ENCODE peak calls at places on chromosome 10, in ten cellular contexts. L is GM23338, S is Panc1, W is heart left ventricle, K is endodermal cell, Q is colonic mucosa, R is hepatocyte, T is uterus, B is endothelial cell of umbilical vein, M is OCI-LY7. J is an unnamed sample. For H3K4me1 and H3K36me3, the result is how much of the 10 kb centered on the place peaks cover.

GRCh38 chr10:132592790-132593788 is 55.5 kb downstream of the INPP5A start:
- DNase-seq in Q (peak), W (no peak), M (peak), B (peak), T (no peak), R (no peak), S (no peak), L (no peak), K (no peak), J (no peak)

GRCh38 chr10:66695046-66695445 is 230.8 kb upstream of the LRRTM3 start:
- DNase-seq in B (no peak), Q (no peak), M (no peak), W (no peak), S (no peak), R (no peak), L (no peak), T (no peak), K (no peak), J (no peak)

GRCh38 chr10:132390455-132391371 is 6.3 kb upstream of the PWWP2B start:
- DNase-seq in K (no peak), T (peak), S (no peak), B (no peak), L (no peak), M (no peak), W (no peak), R (no peak), Q (no peak), J (no peak)

GRCh38 chr10:5665380-5666323 is 743 bp downstream of the ASB13 start:
- DNase-seq in L (peak), W (no peak), B (peak), T (no peak), Q (peak), S (no peak), M (peak), R (peak), K (no peak), J (peak)

GRCh38 chr10:62911210-62911963 is 95.2 kb upstream of the EGR2 start:
- DNase-seq in R (no peak), L (peak), W (no peak), M (no peak), Q (no peak), T (no peak), B (no peak), S (no peak), K (peak), J (no peak)

GRCh38 chr10:9035355-9035754 is 980.9 kb downstream of the GATA3 start:
- DNase-seq in W (no peak), Q (no peak), L (no peak), M (no peak), S (no peak), T (no peak), K (no peak), B (no peak), R (no peak), J (no peak)

GRCh38 chr10:70145666-70146488 is 623 bp downstream of the TYSND1 start:
- DNase-seq in Q (peak), S (no peak), L (peak), W (peak), B (peak), T (peak), K (peak), M (peak), R (peak), J (peak)

GRCh38 chr10:77925795-77926565 is 575 bp downstream of the DLG5 start:
- DNase-seq in T (peak), W (peak), M (no peak), S (no peak), L (peak), Q (peak), R (peak), K (peak), B (peak), J (peak)

GRCh38 chr10:119335671-119336353 is 128.4 kb downstream of the GRK5 start:
- DNase-seq in L (no peak), K (no peak), M (no peak), T (no peak), Q (no peak), S (no peak), W (no peak), R (no peak), B (peak), J (peak)

GRCh38 chr10:58642283-58642682 is 129.6 kb downstream of the BICC1 start:
- DNase-seq in T (no peak), S (no peak), W (no peak), L (no peak), M (no peak), R (no peak), K (no peak), B (no peak), Q (no peak), J (no peak)

GRCh38 chr10:78502208-78502943 is 468.7 kb downstream of the RPS24 start:
- DNase-seq in L (no peak), W (no peak), B (peak), R (no peak), M (no peak), T (no peak), S (no peak), K (peak), Q (no peak), J (no peak)

GRCh38 chr10:18261660-18262292 is 121.6 kb downstream of the CACNB2 start:
- DNase-seq in K (no peak), L (no peak), S (no peak), W (no peak), B (no peak), R (no peak), Q (no peak), M (no peak), T (no peak), J (no peak)

GRCh38 chr10:25778646-25779045 is 155.4 kb upstream of the MYO3A start:
- DNase-seq in Q (no peak), R (no peak), K (no peak), T (no peak), W (no peak), L (no peak), M (no peak), B (no peak), S (no peak), J (no peak)

GRCh38 chr10:121772890-121773289 is 154.9 kb downstream of the ATE1 start:
- DNase-seq in R (peak), T (no peak), M (no peak), Q (no peak), S (no peak), B (no peak), L (peak), W (no peak), K (no peak), J (no peak)

GRCh38 chr10:100977436-100977835 is 8.1 kb downstream of the SEMA4G start:
- DNase-seq in K (no peak), S (no peak), B (no peak), M (no peak), L (no peak), R (no peak), W (no peak), T (no peak), Q (no peak), J (no peak)

GRCh38 chr10:7410306-7410799 is 481 bp downstream of the SFMBT2 start:
- DNase-seq in K (peak), S (no peak), Q (peak), M (peak), W (peak), R (peak), T (no peak), L (peak), B (no peak), J (peak)

GRCh38 chr10:81600185-81600584 is 274.8 kb upstream of the NRG3 start:
- DNase-seq in T (no peak), B (peak), M (no peak), W (no peak), K (no peak), Q (no peak), S (peak), R (no peak), L (no peak), J (no peak)

GRCh38 chr10:118930614-118931013 is 98.9 kb upstream of the NANOS1 start:
- DNase-seq in S (no peak), M (no peak), B (no peak), Q (no peak), L (no peak), K (no peak), R (no peak), W (no peak), T (no peak), J (no peak)

GRCh38 chr10:63114031-63114814 is 18.9 kb upstream of the NRBF2 start:
- DNase-seq in W (peak), B (no peak), L (no peak), M (no peak), S (no peak), R (peak), Q (peak), K (no peak), T (peak), J (peak)

GRCh38 chr10:6050801-6051445 is 11.2 kb downstream of the IL2RA start:
- DNase-seq in L (peak), R (peak), Q (peak), B (no peak), M (peak), W (peak), S (peak), T (peak), K (peak), J (peak)

GRCh38 chr10:123129553-123130271 is 6.1 kb upstream of the HMX3 start:
- DNase-seq in R (no peak), K (no peak), S (no peak), B (no peak), W (no peak), L (no peak), M (no peak), Q (no peak), T (no peak), J (no peak)

GRCh38 chr10:60155945-60156683 is 233.6 kb downstream of the ANK3 start:
- DNase-seq in W (peak), K (no peak), R (no peak), Q (no peak), B (no peak), S (no peak), L (no peak), M (no peak), T (no peak), J (no peak)

GRCh38 chr10:100730739-100731602 is 14.4 kb upstream of the PAX2 start:
- DNase-seq in B (no peak), L (peak), T (no peak), R (peak), M (no peak), K (peak), S (no peak), W (no peak), Q (peak), J (no peak)

GRCh38 chr10:101559596-101560292 is 28.3 kb downstream of the POLL start:
- DNase-seq in L (no peak), M (no peak), R (no peak), S (no peak), Q (no peak), B (no peak), T (no peak), W (peak), K (no peak), J (no peak)

DNA sequence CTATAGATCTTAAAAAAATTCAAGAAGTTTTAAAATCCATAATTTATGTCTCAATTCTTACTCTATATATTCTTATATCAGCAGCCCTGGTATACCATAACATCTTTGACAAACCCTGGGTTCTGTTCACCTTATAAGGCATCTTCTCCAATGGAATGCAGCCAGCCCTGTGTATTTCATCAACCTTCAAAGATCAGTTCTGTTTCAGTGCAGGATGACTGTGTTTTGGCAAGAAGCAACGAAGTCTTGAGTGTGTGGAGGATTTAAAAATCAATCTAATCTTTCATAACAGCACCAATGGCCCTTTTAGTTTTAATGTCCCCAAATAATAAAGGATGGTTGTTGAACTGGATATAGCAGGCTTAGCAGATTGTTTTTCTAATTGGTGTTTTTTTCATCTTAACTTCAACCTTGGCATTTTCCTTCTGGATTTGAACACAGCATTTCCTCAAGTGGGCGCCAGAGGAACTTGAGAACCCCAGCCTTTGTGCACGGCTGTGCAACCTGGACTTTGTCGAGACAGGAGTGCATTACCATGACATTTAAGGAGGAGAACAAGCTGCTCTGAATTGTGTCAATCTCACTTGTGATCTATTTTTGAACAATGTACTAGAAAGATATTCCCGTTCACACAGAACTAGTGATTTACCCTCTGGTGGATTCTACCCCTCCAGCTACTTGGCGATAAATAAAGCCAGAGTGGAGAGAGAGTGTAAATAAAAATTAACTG is 313.3 kb upstream of the AKR1E2 start:
- DNase-seq in Q (peak), T (peak), B (peak), M (peak), S (no peak), W (peak), L (peak), R (peak), K (no peak), J (peak)
- TF ChIP-seq CTCF in Q (peak), T (peak), B (peak), M (peak), S (peak), W (peak), L (peak), R (peak), K (peak), J (peak)

GRCh38 chr10:80185522-80186299 is 19.6 kb downstream of the ANXA11 start:
- DNase-seq in B (no peak), R (no peak), M (no peak), Q (no peak), W (no peak), T (no peak), K (no peak), S (no peak), L (no peak), J (no peak)

GRCh38 chr10:80184291-80184690 is 21.0 kb downstream of the ANXA11 start:
- DNase-seq in M (no peak), R (no peak), W (no peak), K (no peak), L (no peak), Q (no peak), B (no peak), T (no peak), S (no peak), J (no peak)

GRCh38 chr10:80187060-80187459 is 18.3 kb downstream of the ANXA11 start:
- DNase-seq in K (no peak), M (no peak), Q (peak), T (no peak), S (no peak), W (no peak), R (no peak), L (no peak), B (no peak), J (no peak)

GRCh38 chr10:80187465-80188409 is 17.6 kb downstream of the ANXA11 start:
- DNase-seq in L (no peak), S (no peak), M (peak), K (no peak), W (no peak), R (no peak), T (no peak), B (no peak), Q (peak), J (no peak)

GRCh38 chr10:80186364-80187012 is 18.8 kb downstream of the ANXA11 start:
- DNase-seq in L (no peak), R (no peak), B (no peak), Q (no peak), M (peak), W (peak), K (no peak), S (no peak), T (no peak), J (peak)
- H3K4me1 ChIP-seq in L (under half), R (under half), B (under half), Q (under half), M (half or more), W (half or more), K (under half), S (under half), T (under half), J (under half)

DNA sequence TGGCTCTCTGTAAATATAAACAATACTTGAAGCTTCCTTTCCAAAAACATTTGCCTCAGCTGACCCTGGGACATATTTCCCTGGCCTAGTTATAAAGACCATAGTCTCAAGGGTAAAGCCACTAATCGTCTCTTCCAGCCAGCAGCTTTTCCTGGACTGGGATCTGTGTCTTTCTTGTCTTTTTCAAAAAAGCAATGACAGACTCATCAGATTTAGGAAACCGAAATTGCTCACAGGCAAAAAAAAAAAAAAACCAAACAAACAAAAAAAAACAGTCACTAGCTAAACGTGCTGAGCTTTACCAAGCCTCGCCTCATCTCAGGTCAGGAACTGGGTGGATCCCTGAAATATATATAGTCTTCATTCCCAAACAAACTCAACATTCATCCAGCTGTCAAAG is 23.5 kb downstream of the STN1 start:
- DNase-seq in S (no peak), K (no peak), R (no peak), Q (peak), W (peak), T (no peak), M (no peak), L (no peak), B (peak), J (no peak)
- H3K36me3 ChIP-seq in S (under half), K (under half), R (under half), Q (under half), W (under half), T (under half), M (under half), L (under half), B (under half), J (under half)

DNA sequence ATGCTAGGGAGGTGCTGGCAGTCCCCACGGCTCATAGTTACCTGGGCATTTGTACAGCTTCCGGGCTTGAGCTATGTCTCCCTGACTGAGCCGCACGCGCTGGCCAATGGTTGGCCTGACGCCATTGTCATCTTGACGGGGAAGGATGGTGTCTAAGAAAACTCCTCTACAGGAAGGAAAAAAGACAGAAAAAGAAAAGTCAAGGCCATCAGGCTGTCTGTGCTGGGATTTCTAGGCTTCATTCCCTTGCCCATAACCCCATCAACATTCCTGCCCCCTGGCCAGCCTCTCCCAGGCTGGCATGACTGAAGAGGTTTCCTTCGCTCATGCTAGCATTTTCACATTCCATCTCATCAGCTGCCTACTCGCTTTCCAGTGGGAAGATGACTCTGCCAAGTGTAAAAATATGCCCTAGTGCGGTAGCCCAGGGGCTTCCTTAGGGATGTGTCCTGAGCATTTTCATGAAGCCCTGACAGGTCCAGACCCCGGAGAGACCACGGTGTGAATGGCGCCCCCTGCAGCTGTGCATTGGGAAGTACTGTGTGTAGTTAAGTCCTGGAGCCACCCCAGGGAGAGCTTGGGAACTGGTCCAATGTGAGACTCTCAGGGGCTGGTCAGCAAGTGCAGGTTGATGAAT is 54.5 kb upstream of the OPALIN start:
- DNase-seq in M (no peak), K (peak), Q (peak), L (peak), R (no peak), S (no peak), W (no peak), T (no peak), B (no peak), J (peak)
- TF ChIP-seq CTCF in M (peak), K (peak), Q (no peak), L (peak), R (no peak), S (no peak), W (peak), T (no peak), B (no peak), J (no peak)